ENCODE peak calls at places on chromosomes 5 and 9, in four cellular contexts. J is endothelial cell, U is fibroblast of lung, E is sigmoid colon. V is an unnamed sample.
A peak's percentile ranks its signal among the peaks of the same experiment; 100 is the strongest.

GRCh38 chr5:44236040-44236439 is 153.2 kb downstream of the FGF10 start:
- DNase-seq in E (no peak), J (no peak), U (no peak), V (no peak)

GRCh38 chr5:87733918-87734317 is 321.2 kb upstream of the CCNH start:
- DNase-seq in J (no peak), U (no peak), E (no peak), V (no peak)

GRCh38 chr5:72597456-72597948 is 90.3 kb upstream of the ZNF366 start:
- DNase-seq in J (peak; percentile 15), U (peak; percentile 80), E (no peak), V (no peak)

GRCh38 chr5:34015120-34015807 is 7.4 kb upstream of the AMACR start:
- DNase-seq in J (no peak), U (no peak), E (no peak), V (no peak)

GRCh38 chr9:115234094-115234493 is 116.1 kb upstream of the TNC start:
- DNase-seq in U (peak; percentile 82), J (no peak), E (no peak), V (peak; percentile 58)

GRCh38 chr5:42785756-42786155 is 25.9 kb downstream of the SELENOP start:
- DNase-seq in J (no peak), E (no peak), U (no peak), V (no peak)

GRCh38 chr5:176491901-176492300 is 43.7 kb downstream of the FAF2 start:
- DNase-seq in U (no peak), J (no peak), E (no peak), V (no peak)

GRCh38 chr5:169071-169727 is 22.1 kb upstream of the LRRC14B start:
- DNase-seq in U (peak; percentile 84), E (peak; percentile 70), J (no peak), V (no peak)

GRCh38 chr9:135230817-135231520 is 143.5 kb downstream of the OLFM1 start:
- DNase-seq in E (peak; percentile 44), U (no peak), J (no peak), V (no peak)

GRCh38 chr9:124015091-124015660 is 3.6 kb downstream of the LHX2 start:
- DNase-seq in J (no peak), U (no peak), E (no peak), V (no peak)

GRCh38 chr9:94911986-94912635 is 185.6 kb downstream of the AOPEP start:
- DNase-seq in J (no peak), U (no peak), E (no peak), V (no peak)

GRCh38 chr5:3595102-3595961 is at the start of gene IRX1:
- DNase-seq in U (no peak), J (no peak), E (no peak), V (no peak)

GRCh38 chr5:151167022-151167421 is 9.4 kb upstream of the ANXA6 start:
- DNase-seq in U (no peak), J (no peak), E (no peak), V (no peak)
- TF ChIP-seq CTCF in U (no peak), J (no peak), E (no peak), V (no peak)

DNA sequence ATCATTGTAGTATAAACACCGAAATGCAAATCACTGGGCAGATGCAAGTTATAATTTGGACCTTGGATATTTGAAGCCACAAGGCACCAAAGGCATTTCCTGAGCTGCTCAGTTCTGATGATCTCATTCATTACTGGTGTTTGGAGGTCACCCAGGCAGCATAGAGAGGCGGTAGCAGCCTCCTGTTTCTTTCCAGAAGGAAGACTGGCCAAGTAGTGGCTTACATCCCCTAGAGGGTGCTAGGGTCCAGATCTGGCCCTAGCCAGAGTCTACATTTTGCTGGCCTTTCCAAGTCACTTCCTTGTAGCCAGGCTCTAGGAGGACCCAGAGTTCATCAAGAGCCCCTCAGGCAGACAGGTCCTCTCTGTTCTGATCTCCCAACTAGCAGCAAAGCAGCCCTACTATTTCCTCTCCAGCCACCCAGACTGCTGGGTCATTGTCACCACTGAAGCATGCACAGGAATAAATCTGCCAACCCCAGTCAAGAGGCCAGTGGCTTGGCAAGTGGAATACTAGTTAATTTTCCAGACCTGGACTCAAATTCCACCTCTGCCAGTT is 33.4 kb upstream of the TTC1 start:
- DNase-seq in E (no peak), U (peak; percentile 90), J (no peak), V (peak; percentile 48)
- TF ChIP-seq CTCF in E (no peak), U (peak; percentile 55), J (no peak), V (peak; percentile 36)

DNA sequence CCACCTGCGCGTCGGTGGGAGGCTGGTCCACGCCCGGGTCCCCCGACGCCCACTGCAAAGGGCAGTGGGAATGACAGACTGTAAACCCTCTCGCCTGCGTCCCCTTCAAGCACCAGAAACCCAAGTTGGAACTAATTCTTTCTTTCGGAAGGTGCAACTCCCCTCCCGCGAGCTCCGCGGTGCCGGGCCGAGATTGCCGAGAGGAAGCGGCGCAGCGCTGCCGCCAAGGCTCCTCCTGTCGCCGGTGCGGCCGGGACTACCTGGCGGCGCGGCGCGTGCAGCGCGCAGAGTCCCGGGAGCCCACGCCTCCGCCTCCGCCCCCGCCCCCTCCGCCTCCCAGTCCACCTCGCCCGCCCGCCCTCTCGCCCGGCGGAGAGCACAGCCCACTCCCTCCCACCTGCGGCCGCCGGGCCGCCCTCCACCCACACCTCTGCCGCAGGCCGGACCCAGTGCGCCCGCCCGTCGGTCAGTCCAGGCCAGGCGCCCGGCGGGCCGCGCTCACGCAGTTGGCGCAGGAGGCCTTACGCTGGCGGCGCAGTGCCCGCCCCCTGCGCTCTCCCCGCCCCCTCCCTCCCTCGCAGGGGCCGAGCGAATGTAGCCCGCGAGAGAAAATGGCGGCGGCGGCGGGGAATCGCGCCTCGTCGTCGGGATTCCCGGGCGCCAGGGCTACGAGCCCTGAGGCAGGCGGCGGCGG is at the start of gene MAP3K1:
- DNase-seq in J (peak; percentile 89), U (peak; percentile 61), E (peak; percentile 81), V (peak; percentile 92)
- TF ChIP-seq CTCF in J (no peak), U (no peak), E (no peak), V (no peak)

GRCh38 chr5:135891280-135891679 is 4.4 kb downstream of the IL9 start:
- DNase-seq in U (peak; percentile 58), E (no peak), J (no peak), V (no peak)

GRCh38 chr5:135890296-135890695 is 5.3 kb downstream of the IL9 start:
- DNase-seq in U (no peak), E (no peak), J (no peak), V (no peak)

GRCh38 chr5:135894271-135894670 is 1.4 kb downstream of the IL9 start:
- DNase-seq in J (no peak), U (no peak), E (no peak), V (no peak)

GRCh38 chr5:135890867-135891266 is 4.8 kb downstream of the IL9 start:
- DNase-seq in E (no peak), J (no peak), U (no peak), V (no peak)

GRCh38 chr5:135891804-135892203 is 3.8 kb downstream of the IL9 start:
- DNase-seq in J (peak; percentile 25), U (no peak), E (no peak), V (no peak)
- TF ChIP-seq CTCF in J (no peak), U (no peak), E (no peak), V (no peak)